ENCODE peak calls at places on chromosomes 6 and 20, in four cellular contexts. W is GM12878, N is K562, A is SK-N-SH. J is an unnamed sample.

GRCh38 chr20:59150821-59151251 is 12.8 kb upstream of the ZNF831 start:
- DNase-seq in A (no peak), W (no peak), N (no peak), J (no peak)

GRCh38 chr6:125821825-125822281 is 31.1 kb downstream of the NCOA7 start:
- DNase-seq in A (peak; percentile 21), W (no peak), N (no peak), J (peak; percentile 92)

GRCh38 chr20:56417911-56418310 is 5.9 kb downstream of the CASS4 start:
- DNase-seq in N (no peak), A (no peak), W (no peak), J (peak; percentile 53)

GRCh38 chr20:38725959-38726848 is 1.9 kb downstream of the SLC32A1 start:
- DNase-seq in W (no peak), A (peak; percentile 91), N (peak; percentile 68), J (peak; percentile 75)

GRCh38 chr6:13715444-13715883 is 3.8 kb upstream of the RANBP9 start:
- DNase-seq in A (no peak), N (peak; percentile 29), W (peak; percentile 37), J (peak; percentile 86)

GRCh38 chr6:53809691-53810090 is 14.9 kb downstream of the LRRC1 start:
- DNase-seq in A (no peak), W (no peak), N (no peak), J (no peak)

GRCh38 chr20:31566658-31567379 is 38.3 kb upstream of the ID1 start:
- DNase-seq in W (no peak), N (no peak), A (no peak), J (no peak)

GRCh38 chr6:136230219-136230980 is 19.7 kb downstream of the MTFR2 start:
- DNase-seq in A (no peak), N (no peak), W (no peak), J (no peak)

GRCh38 chr6:160162167-160162566 is 40.6 kb downstream of the SLC22A1 start:
- DNase-seq in W (no peak), N (no peak), A (no peak), J (no peak)

GRCh38 chr20:36540551-36541211 is 638 bp upstream of the MYL9 start:
- DNase-seq in W (no peak), A (no peak), N (no peak), J (no peak)

GRCh38 chr6:3026811-3027626 is 27.3 kb downstream of the NQO2 start:
- DNase-seq in N (peak; percentile 92), W (peak; percentile 63), A (no peak), J (no peak)

GRCh38 chr6:40427196-40427595 is 160.0 kb downstream of the LRFN2 start:
- DNase-seq in W (no peak), N (no peak), A (no peak), J (no peak)

GRCh38 chr20:14600527-14600926 is 263.1 kb upstream of the FLRT3 start:
- DNase-seq in N (no peak), W (no peak), A (no peak), J (no peak)

GRCh38 chr20:34815636-34816035 is 9.8 kb downstream of the NCOA6 start:
- DNase-seq in W (no peak), A (no peak), N (no peak), J (no peak)

GRCh38 chr6:35495258-35496035 is 1.4 kb downstream of the TEAD3 start:
- DNase-seq in N (no peak), A (no peak), W (no peak), J (no peak)

GRCh38 chr6:143529095-143529494 is 17.6 kb upstream of the FUCA2 start:
- DNase-seq in W (no peak), N (no peak), A (peak; percentile 41), J (no peak)

GRCh38 chr20:37533154-37533715 is 5.6 kb upstream of the BLCAP start:
- DNase-seq in A (no peak), W (no peak), N (no peak), J (no peak)

GRCh38 chr6:128282956-128283355 is 237.4 kb downstream of the PTPRK start:
- DNase-seq in W (no peak), N (no peak), A (no peak), J (no peak)

GRCh38 chr6:113148576-113148975 is 708.6 kb upstream of the MARCKS start:
- DNase-seq in W (no peak), A (no peak), N (no peak), J (no peak)

GRCh38 chr6:158852312-158853071 is 33.3 kb upstream of the EZR start:
- DNase-seq in W (no peak), N (no peak), A (no peak), J (no peak)

GRCh38 chr6:117514655-117515054 is 32.2 kb downstream of the DCBLD1 start:
- DNase-seq in W (no peak), A (no peak), N (no peak), J (no peak)

GRCh38 chr6:117512056-117512828 is 29.8 kb downstream of the DCBLD1 start:
- DNase-seq in W (no peak), A (no peak), N (no peak), J (no peak)

GRCh38 chr6:117513174-117513573 is 30.7 kb downstream of the DCBLD1 start:
- DNase-seq in N (no peak), A (no peak), W (no peak), J (no peak)

GRCh38 chr6:117513778-117514371 is 31.4 kb downstream of the DCBLD1 start:
- DNase-seq in N (no peak), W (no peak), A (no peak), J (no peak)

DNA sequence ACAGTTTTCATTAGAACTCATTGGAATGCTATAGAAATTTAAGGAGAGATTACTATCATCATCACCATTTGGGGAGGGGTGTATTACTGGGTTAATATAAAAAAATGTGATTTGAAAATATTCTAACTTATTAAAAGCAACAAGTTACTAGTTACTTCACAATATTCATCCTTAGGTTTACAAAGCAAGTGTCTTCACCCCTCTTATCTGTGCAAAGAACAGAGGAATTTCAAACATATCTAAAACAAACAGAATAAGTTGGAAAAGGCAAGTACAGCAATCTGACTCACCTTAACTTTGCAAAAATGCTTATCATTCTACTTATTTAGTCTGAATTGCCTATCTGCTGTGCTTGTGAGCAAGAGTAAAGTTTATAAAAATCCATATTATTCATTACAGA is 32.9 kb downstream of the DCBLD1 start:
- DNase-seq in W (no peak), A (no peak), N (no peak), J (peak; percentile 82)
- H4K20me1 ChIP-seq in W (no peaks in the 10 kb centered on the region), A (no peaks in the 10 kb centered on the region), N (no peaks in the 10 kb centered on the region), J (no peaks in the 10 kb centered on the region)

GRCh38 chr20:19937651-19938420 is 79.3 kb upstream of the NAA20 start:
- DNase-seq in W (peak; percentile 23), N (no peak), A (no peak), J (no peak)

GRCh38 chr20:19942611-19943010 is 74.6 kb upstream of the NAA20 start:
- DNase-seq in A (no peak), W (no peak), N (no peak), J (no peak)

GRCh38 chr20:19938421-19938787 is 78.8 kb upstream of the NAA20 start:
- DNase-seq in W (no peak), N (no peak), A (no peak), J (no peak)

GRCh38 chr20:19943021-19943659 is 74.0 kb upstream of the NAA20 start:
- DNase-seq in A (no peak), W (no peak), N (no peak), J (no peak)

GRCh38 chr20:19940945-19941590 is 76.1 kb upstream of the NAA20 start:
- DNase-seq in N (no peak), A (no peak), W (no peak), J (no peak)
- H3K4me1 ChIP-seq in N (no peaks in the 10 kb centered on the region), A (peaks cover 15% of the 10 kb centered on the region), W (peaks cover 25% of the 10 kb centered on the region), J (peaks cover 66% of the 10 kb centered on the region)

DNA sequence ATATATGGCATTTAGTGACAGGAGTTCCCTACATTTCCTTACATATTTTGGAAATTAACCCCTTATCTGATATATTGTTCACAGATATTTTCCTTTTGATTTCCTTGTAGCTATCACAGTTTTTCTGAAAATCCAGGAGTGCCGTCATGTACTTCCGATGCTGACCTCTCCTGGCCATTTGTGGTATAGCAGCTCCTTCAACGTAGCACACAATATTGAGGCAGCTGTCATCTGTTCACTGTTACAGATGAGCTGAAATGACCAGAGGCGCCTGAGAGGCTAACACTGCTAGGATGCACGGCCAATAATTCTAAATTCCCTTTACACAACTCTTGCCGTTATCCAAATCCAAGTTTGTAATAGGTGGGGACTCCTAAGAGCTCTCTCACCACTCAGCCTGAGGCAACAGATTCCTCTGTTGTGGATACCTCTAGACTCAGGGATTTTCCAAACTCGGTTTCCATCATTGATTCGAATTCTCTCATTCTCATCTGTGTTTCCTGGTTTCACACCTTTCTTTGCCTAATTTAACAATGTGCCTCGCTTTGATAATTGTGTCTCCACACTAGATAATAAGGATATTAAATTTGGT is 53.0 kb downstream of the MMUT start:
- DNase-seq in W (peak; percentile 8), N (peak; percentile 80), A (peak; percentile 40), J (peak; percentile 59)
- TF ChIP-seq FOXM1 in W (no peak), N (no peak), A (no peak), J (no peak)

DNA sequence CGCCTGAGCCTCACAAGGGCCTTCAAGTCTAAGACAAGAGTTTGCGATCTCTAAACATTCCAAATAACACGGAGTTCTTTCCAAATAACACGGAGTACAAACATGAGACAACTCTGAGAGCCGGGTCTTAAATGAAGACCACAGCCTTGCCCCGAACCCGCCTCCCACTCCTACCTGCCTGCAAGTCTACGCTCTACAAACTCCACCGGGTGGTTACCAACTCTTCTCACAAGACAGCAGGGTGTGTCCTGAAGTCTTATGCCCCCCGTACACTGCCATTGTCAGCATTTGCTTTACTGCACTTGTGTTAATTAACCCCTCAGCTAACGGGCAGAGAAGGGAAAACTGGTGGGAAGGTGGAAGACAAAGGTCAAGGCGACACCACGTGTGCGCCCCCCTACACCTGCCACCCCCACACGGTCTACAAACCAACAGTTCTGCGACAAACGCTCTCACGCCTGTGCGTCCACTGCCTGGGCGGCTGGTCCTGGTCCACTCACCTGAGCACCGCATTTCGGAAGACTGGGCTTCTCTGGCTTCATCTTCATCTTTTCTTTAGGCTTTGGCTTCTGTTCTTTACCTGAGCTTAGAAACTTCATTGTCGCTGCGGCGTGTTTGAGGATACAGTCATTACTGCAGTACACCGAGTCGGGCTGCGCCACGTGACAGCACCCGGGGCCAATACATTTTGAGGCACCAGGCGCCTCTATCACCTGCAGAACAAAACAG is 19.5 kb downstream of the DIDO1 start:
- DNase-seq in W (no peak), N (no peak), A (no peak), J (no peak)
- H4K20me1 ChIP-seq in W (peaks cover 2% of the 10 kb centered on the region), N (peaks cover 14% of the 10 kb centered on the region), A (peaks cover 70% of the 10 kb centered on the region), J (peaks cover 37% of the 10 kb centered on the region)

GRCh38 chr6:82767447-82767846 is 298.2 kb downstream of the UBE3D start:
- DNase-seq in A (no peak), N (no peak), W (no peak), J (no peak)

GRCh38 chr6:82778985-82779384 is 286.7 kb downstream of the UBE3D start:
- DNase-seq in A (no peak), N (no peak), W (no peak), J (no peak)

GRCh38 chr6:82775989-82776388 is 289.7 kb downstream of the UBE3D start:
- DNase-seq in A (no peak), W (no peak), N (no peak), J (no peak)

GRCh38 chr6:82775361-82775760 is 290.3 kb downstream of the UBE3D start:
- DNase-seq in N (no peak), A (no peak), W (no peak), J (no peak)

GRCh38 chr6:82773061-82773717 is 292.5 kb downstream of the UBE3D start:
- DNase-seq in W (no peak), A (no peak), N (no peak), J (no peak)
- H3K4me1 ChIP-seq in W (no peaks in the 10 kb centered on the region), A (peaks cover 4% of the 10 kb centered on the region), N (no peaks in the 10 kb centered on the region), J (no peaks in the 10 kb centered on the region)